ENCODE peak calls at places on chromosomes 1 and 21, in six cellular contexts. G is lower lobe of right lung, D is neural progenitor cell, C is Peyer's patch, X is testis, Y is body of pancreas. M is an unnamed sample.

GRCh38 chr1:231106347-231106746 is 55.5 kb upstream of the TRIM67 start:
- DNase-seq in G (no peak), D (no peak), C (no peak), X (no peak), Y (no peak), M (no peak)

GRCh38 chr1:100494393-100495084 is 43.4 kb upstream of the GPR88 start:
- DNase-seq in G (no peak), D (no peak), C (no peak), X (no peak), Y (no peak), M (no peak)

GRCh38 chr21:28025111-28025510 is 967.6 kb downstream of the LTN1 start:
- DNase-seq in G (no peak), D (no peak), C (no peak), X (no peak), Y (no peak), M (no peak)

GRCh38 chr1:64745181-64745985 is 508 bp downstream of the RAVER2 start:
- DNase-seq in G (peak; percentile 48), D (peak; percentile 26), C (peak; percentile 33), X (peak; percentile 57), Y (peak; percentile 19), M (peak; percentile 51)

GRCh38 chr1:165512817-165513216 is 31.0 kb upstream of the LRRC52 start:
- DNase-seq in G (no peak), D (peak; percentile 63), C (no peak), X (no peak), Y (no peak), M (no peak)

GRCh38 chr1:173444757-173445156 is 32.4 kb upstream of the PRDX6 start:
- DNase-seq in G (no peak), D (peak; percentile 33), C (no peak), X (no peak), Y (no peak), M (no peak)

GRCh38 chr1:51818487-51818886 is 60.0 kb downstream of the NRDC start:
- DNase-seq in G (no peak), D (no peak), C (no peak), X (no peak), Y (no peak), M (no peak)

GRCh38 chr1:182629674-182630073 is 25.5 kb upstream of the RGS16 start:
- DNase-seq in G (no peak), D (peak; percentile 40), C (peak; percentile 32), X (no peak), Y (no peak), M (no peak)

GRCh38 chr1:74180490-74180889 is 17.5 kb downstream of the LRRIQ3 start:
- DNase-seq in G (no peak), D (no peak), C (no peak), X (no peak), Y (no peak), M (no peak)

GRCh38 chr1:110138956-110139355 is 11.3 kb upstream of the SLC6A17 start:
- DNase-seq in G (no peak), D (no peak), C (no peak), X (no peak), Y (no peak), M (no peak)

GRCh38 chr1:163406787-163407186 is 85.0 kb downstream of the NUF2 start:
- DNase-seq in G (no peak), D (no peak), C (no peak), X (no peak), Y (no peak), M (no peak)

GRCh38 chr1:107935396-107936064 is 29.4 kb downstream of the VAV3 start:
- DNase-seq in G (no peak), D (no peak), C (peak; percentile 50), X (no peak), Y (no peak), M (no peak)

GRCh38 chr1:69138172-69138571 is 429.6 kb upstream of the LRRC7 start:
- DNase-seq in G (no peak), D (no peak), C (no peak), X (no peak), Y (no peak), M (peak; percentile 14)

GRCh38 chr1:40313329-40313957 is 3.6 kb downstream of the COL9A2 start:
- DNase-seq in G (no peak), D (no peak), C (peak; percentile 77), X (no peak), Y (no peak), M (no peak)

GRCh38 chr1:232138044-232138443 is 491.9 kb downstream of the SIPA1L2 start:
- DNase-seq in G (no peak), D (no peak), C (no peak), X (no peak), Y (no peak), M (no peak)

GRCh38 chr1:203143671-203144070 is 16.1 kb downstream of the ADORA1 start:
- DNase-seq in G (no peak), D (no peak), C (no peak), X (no peak), Y (no peak), M (no peak)

GRCh38 chr1:203146537-203146936 is 19.0 kb downstream of the ADORA1 start:
- DNase-seq in G (no peak), D (no peak), C (no peak), X (no peak), Y (no peak), M (peak; percentile 55)

GRCh38 chr1:203144661-203145060 is 17.1 kb downstream of the ADORA1 start:
- DNase-seq in G (no peak), D (no peak), C (no peak), X (peak; percentile 91), Y (peak; percentile 73), M (no peak)

GRCh38 chr1:203146042-203146369 is 18.5 kb downstream of the ADORA1 start:
- DNase-seq in G (no peak), D (no peak), C (no peak), X (no peak), Y (no peak), M (no peak)

GRCh38 chr1:203145321-203146041 is 18.0 kb downstream of the ADORA1 start:
- DNase-seq in G (no peak), D (no peak), C (no peak), X (no peak), Y (no peak), M (no peak)
- H3K4me1 ChIP-seq in G (no peaks in the 10 kb centered on the region), D (peaks cover 21% of the 10 kb centered on the region), C (no peaks in the 10 kb centered on the region), X (peaks cover 54% of the 10 kb centered on the region), Y (peaks cover 74% of the 10 kb centered on the region), M (no peaks in the 10 kb centered on the region)

DNA sequence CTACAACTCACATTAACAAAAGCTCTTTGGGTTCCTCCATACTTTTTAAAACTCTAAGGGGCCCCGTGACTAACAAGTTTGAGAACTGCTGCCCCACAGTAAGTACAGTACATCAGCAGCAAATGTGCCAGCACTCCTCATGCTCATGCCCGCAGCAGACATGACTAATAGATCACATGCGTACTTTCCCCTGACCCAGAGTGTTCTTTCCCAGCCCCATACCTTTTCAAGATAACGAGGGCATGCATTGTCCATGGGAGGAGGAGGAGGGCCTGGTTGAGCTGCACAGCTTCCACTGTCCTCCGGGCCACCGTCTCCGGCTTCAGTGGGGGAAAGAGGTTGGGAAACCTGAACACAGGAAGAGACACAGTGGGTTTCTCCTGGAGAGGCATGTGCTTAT is 45.5 kb downstream of the DHRS3 start:
- DNase-seq in G (no peak), D (no peak), C (no peak), X (no peak), Y (no peak), M (no peak)
- H3K27ac ChIP-seq in G (peak overlapping the region; percentile 24), D (no peak overlapping the region), C (no peak overlapping the region), X (no peak overlapping the region), Y (no peak overlapping the region), M (peak overlapping the region; percentile 3)

DNA sequence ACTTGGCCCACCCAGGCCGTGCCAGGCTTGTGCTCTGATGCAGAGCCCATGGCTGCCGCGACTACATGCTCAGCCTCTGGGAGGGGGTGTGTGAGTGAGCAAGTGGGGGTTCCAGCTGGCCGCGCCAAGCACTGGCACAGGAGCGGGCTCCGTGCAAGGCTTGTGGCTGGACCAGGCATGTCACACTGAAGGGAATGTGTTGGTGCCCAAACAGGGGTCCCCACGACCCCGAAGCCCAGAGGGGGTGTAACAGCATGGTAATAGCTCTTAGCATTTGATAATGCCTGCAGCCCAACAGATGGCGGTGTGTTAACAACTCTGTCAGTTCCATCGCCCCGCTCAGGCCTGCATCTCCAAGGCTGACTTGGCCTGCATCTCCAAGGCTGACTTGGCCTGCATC is 38.3 kb upstream of the CD46 start:
- DNase-seq in G (no peak), D (no peak), C (no peak), X (no peak), Y (no peak), M (no peak)
- TF ChIP-seq CTCF in G (no peak), D (no peak), C (no peak), X (no peak), Y (no peak), M (no peak)

GRCh38 chr1:11158720-11159321 is 30.3 kb upstream of the ANGPTL7 start:
- DNase-seq in G (no peak), D (no peak), C (no peak), X (no peak), Y (peak; percentile 11), M (no peak)
- H3K4me1 ChIP-seq in G (no peaks in the 10 kb centered on the region), D (no peaks in the 10 kb centered on the region), C (no peaks in the 10 kb centered on the region), X (peaks cover 14% of the 10 kb centered on the region), Y (no peaks in the 10 kb centered on the region), M (no peaks in the 10 kb centered on the region)

DNA sequence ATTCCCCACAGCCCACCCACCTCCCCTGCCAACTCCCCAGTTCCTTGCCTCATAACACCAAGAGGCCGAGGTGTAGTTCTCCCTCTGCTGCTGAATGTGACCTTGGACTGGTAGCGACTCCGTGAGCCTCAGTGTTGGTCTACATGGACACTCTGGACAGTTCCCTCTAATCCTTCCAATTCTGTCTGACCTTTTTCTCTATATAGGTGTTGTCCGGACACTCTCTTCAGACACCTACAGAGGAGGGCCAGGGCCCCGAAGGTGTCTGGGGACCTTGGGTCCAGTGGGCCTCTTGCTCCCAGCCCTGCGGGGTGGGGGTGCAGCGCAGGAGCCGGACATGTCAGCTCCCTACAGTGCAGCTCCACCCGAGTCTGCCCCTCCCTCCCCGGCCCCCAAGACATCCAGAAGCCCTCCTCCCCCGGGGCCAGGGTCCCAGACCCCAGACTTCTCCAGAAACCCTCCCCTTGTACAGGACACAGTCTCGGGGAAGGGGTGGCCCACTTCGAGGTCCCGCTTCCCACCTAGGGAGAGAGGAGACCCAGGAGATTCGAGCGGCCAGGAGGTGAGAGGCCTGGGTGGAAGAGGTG is 3.6 kb downstream of the ADAMTSL4 start:
- DNase-seq in G (no peak), D (no peak), C (no peak), X (no peak), Y (no peak), M (no peak)
- H3K27ac ChIP-seq in G (peak overlapping the region; percentile 77), D (no peak overlapping the region), C (peak overlapping the region; percentile 65), X (peak overlapping the region; percentile 74), Y (peak overlapping the region; percentile 30), M (peak overlapping the region; percentile 85)

GRCh38 chr1:38394303-38394702 is 347.7 kb upstream of the POU3F1 start:
- DNase-seq in G (no peak), D (no peak), C (no peak), X (no peak), Y (no peak), M (no peak)
- TF ChIP-seq CTCF in G (no peak), D (no peak), C (no peak), X (no peak), Y (no peak), M (no peak)

GRCh38 chr1:12177156-12177998 is 10.6 kb downstream of the TNFRSF1B start:
- DNase-seq in G (no peak), D (peak; percentile 45), C (no peak), X (no peak), Y (no peak), M (no peak)
- H3K4me1 ChIP-seq in G (peaks cover 100% of the 10 kb centered on the region), D (peaks cover 10% of the 10 kb centered on the region), C (peaks cover 7% of the 10 kb centered on the region), X (peaks cover 2% of the 10 kb centered on the region), Y (peaks cover 12% of the 10 kb centered on the region), M (peaks cover 4% of the 10 kb centered on the region)

GRCh38 chr1:207497951-207498350 is 2.0 kb downstream of the CR1 start:
- DNase-seq in G (no peak), D (no peak), C (no peak), X (no peak), Y (peak; percentile 4), M (no peak)
- H3K27ac ChIP-seq in G (no peak overlapping the region), D (no peak overlapping the region), C (peak overlapping the region; percentile 20), X (no peak overlapping the region), Y (no peak overlapping the region), M (no peak overlapping the region)

M was measured in thyroid gland.